ENCODE peak calls at places on chromosomes 11 and 22, in four cellular contexts. One of them, this sample, is unnamed.
A peak's percentile ranks its signal among the peaks of the same experiment; 100 is the strongest.

GRCh38 chr11:28092786-28093185 is 15.2 kb downstream of the KIF18A start:
- DNase-seq in kidney epithelial cell: no peak
- DNase-seq in neural progenitor cell: no peak
- DNase-seq in CD8-positive, alpha-beta T cell: no peak
- DNase-seq in this sample: no peak

GRCh38 chr22:50530857-50531545 is 1.2 kb upstream of the TYMP start:
- DNase-seq in neural progenitor cell: peak; percentile 80
- DNase-seq in CD8-positive, alpha-beta T cell: peak; percentile 77
- DNase-seq in kidney epithelial cell: no peak
- DNase-seq in this sample: peak; percentile 84

GRCh38 chr11:112961751-112962747 is 829 bp downstream of the NCAM1 start:
- DNase-seq in neural progenitor cell: peak; percentile 69
- DNase-seq in CD8-positive, alpha-beta T cell: no peak
- DNase-seq in kidney epithelial cell: no peak
- DNase-seq in this sample: peak; percentile 36

GRCh38 chr11:78290293-78291176 is 101.8 kb downstream of the USP35 start:
- DNase-seq in CD8-positive, alpha-beta T cell: no peak
- DNase-seq in neural progenitor cell: no peak
- DNase-seq in kidney epithelial cell: peak; percentile 57
- DNase-seq in this sample: no peak

GRCh38 chr11:57778318-57779037 is 16.9 kb downstream of the CTNND1 start:
- DNase-seq in CD8-positive, alpha-beta T cell: no peak
- DNase-seq in kidney epithelial cell: peak; percentile 95
- DNase-seq in neural progenitor cell: peak; percentile 87
- DNase-seq in this sample: no peak

GRCh38 chr11:122750047-122750446 is 88.3 kb upstream of the CRTAM start:
- DNase-seq in CD8-positive, alpha-beta T cell: no peak
- DNase-seq in kidney epithelial cell: no peak
- DNase-seq in neural progenitor cell: no peak
- DNase-seq in this sample: no peak

GRCh38 chr11:83816572-83817187 is 530.5 kb upstream of the CCDC90B start:
- DNase-seq in neural progenitor cell: peak; percentile 35
- DNase-seq in CD8-positive, alpha-beta T cell: no peak
- DNase-seq in kidney epithelial cell: no peak
- DNase-seq in this sample: peak; percentile 14

GRCh38 chr11:94525933-94526332 is 13.7 kb downstream of the C11orf97 start:
- DNase-seq in kidney epithelial cell: peak; percentile 56
- DNase-seq in neural progenitor cell: peak; percentile 57
- DNase-seq in CD8-positive, alpha-beta T cell: no peak
- DNase-seq in this sample: no peak

GRCh38 chr11:63535734-63536133 is 874 bp upstream of the PLAAT4 start:
- DNase-seq in CD8-positive, alpha-beta T cell: peak; percentile 63
- DNase-seq in neural progenitor cell: no peak
- DNase-seq in kidney epithelial cell: no peak
- DNase-seq in this sample: no peak

GRCh38 chr11:113831314-113831713 is 44.1 kb downstream of the USP28 start:
- DNase-seq in neural progenitor cell: no peak
- DNase-seq in kidney epithelial cell: no peak
- DNase-seq in CD8-positive, alpha-beta T cell: no peak
- DNase-seq in this sample: peak; percentile 41

GRCh38 chr11:126992804-126993111 is 7.8 kb downstream of the KIRREL3 start:
- DNase-seq in CD8-positive, alpha-beta T cell: no peak
- DNase-seq in neural progenitor cell: no peak
- DNase-seq in kidney epithelial cell: peak; percentile 77
- DNase-seq in this sample: no peak

GRCh38 chr22:44207981-44208317 is 27.2 kb downstream of the PARVG start:
- DNase-seq in kidney epithelial cell: no peak
- DNase-seq in neural progenitor cell: no peak
- DNase-seq in CD8-positive, alpha-beta T cell: no peak
- DNase-seq in this sample: no peak

GRCh38 chr11:133940034-133940433 is 16.7 kb downstream of the IGSF9B start:
- DNase-seq in neural progenitor cell: no peak
- DNase-seq in CD8-positive, alpha-beta T cell: no peak
- DNase-seq in kidney epithelial cell: no peak
- DNase-seq in this sample: no peak

GRCh38 chr11:104003491-104003890 is 32.9 kb upstream of the DDI1 start:
- DNase-seq in CD8-positive, alpha-beta T cell: no peak
- DNase-seq in neural progenitor cell: no peak
- DNase-seq in kidney epithelial cell: no peak
- DNase-seq in this sample: no peak

GRCh38 chr11:20033806-20034205 is 126.5 kb downstream of the DBX1 start:
- DNase-seq in neural progenitor cell: no peak
- DNase-seq in CD8-positive, alpha-beta T cell: no peak
- DNase-seq in kidney epithelial cell: no peak
- DNase-seq in this sample: no peak

GRCh38 chr22:30313527-30314385 is 13.0 kb downstream of the TBC1D10A start:
- DNase-seq in CD8-positive, alpha-beta T cell: no peak
- DNase-seq in kidney epithelial cell: no peak
- DNase-seq in neural progenitor cell: no peak
- DNase-seq in this sample: no peak

GRCh38 chr11:2789791-2790580 is 90.2 kb upstream of the KCNQ1OT1 start:
- DNase-seq in CD8-positive, alpha-beta T cell: peak; percentile 37
- DNase-seq in kidney epithelial cell: no peak
- DNase-seq in neural progenitor cell: no peak
- DNase-seq in this sample: no peak

GRCh38 chr22:42194104-42194851 is 63.7 kb upstream of the CYP2D6 start:
- DNase-seq in neural progenitor cell: no peak
- DNase-seq in CD8-positive, alpha-beta T cell: no peak
- DNase-seq in kidney epithelial cell: no peak
- DNase-seq in this sample: no peak

GRCh38 chr11:106679633-106680032 is 338.6 kb downstream of the GUCY1A2 start:
- DNase-seq in neural progenitor cell: no peak
- DNase-seq in CD8-positive, alpha-beta T cell: no peak
- DNase-seq in kidney epithelial cell: no peak
- DNase-seq in this sample: no peak

GRCh38 chr11:112453601-112454577 is 193.2 kb upstream of the PLET1 start:
- DNase-seq in kidney epithelial cell: no peak
- DNase-seq in CD8-positive, alpha-beta T cell: no peak
- DNase-seq in neural progenitor cell: peak; percentile 37
- DNase-seq in this sample: peak; percentile 42

GRCh38 chr11:104106136-104106754 is 57.7 kb downstream of the PDGFD start:
- DNase-seq in kidney epithelial cell: no peak
- DNase-seq in neural progenitor cell: no peak
- DNase-seq in CD8-positive, alpha-beta T cell: no peak
- DNase-seq in this sample: no peak

GRCh38 chr11:24234822-24235508 is 261.9 kb upstream of the LUZP2 start:
- DNase-seq in kidney epithelial cell: no peak
- DNase-seq in neural progenitor cell: peak; percentile 53
- DNase-seq in CD8-positive, alpha-beta T cell: no peak
- DNase-seq in this sample: no peak

GRCh38 chr11:64244107-64244506 is 2.6 kb downstream of the PPP1R14B start:
- DNase-seq in neural progenitor cell: no peak
- DNase-seq in kidney epithelial cell: no peak
- DNase-seq in CD8-positive, alpha-beta T cell: no peak
- DNase-seq in this sample: no peak

GRCh38 chr11:16669799-16670415 is 68.5 kb upstream of the C11orf58 start:
- DNase-seq in kidney epithelial cell: peak; percentile 85
- DNase-seq in CD8-positive, alpha-beta T cell: no peak
- DNase-seq in neural progenitor cell: no peak
- DNase-seq in this sample: no peak

GRCh38 chr11:97895572-97895971 is 1125.2 kb upstream of the CNTN5 start:
- DNase-seq in CD8-positive, alpha-beta T cell: no peak
- DNase-seq in kidney epithelial cell: no peak
- DNase-seq in neural progenitor cell: no peak
- DNase-seq in this sample: no peak

GRCh38 chr11:119484741-119485605 is 62.0 kb upstream of the THY1 start:
- DNase-seq in neural progenitor cell: peak; percentile 51
- DNase-seq in CD8-positive, alpha-beta T cell: no peak
- DNase-seq in kidney epithelial cell: no peak
- DNase-seq in this sample: no peak

GRCh38 chr11:129853508-129854228 is 38.0 kb downstream of the TMEM45B start:
- DNase-seq in CD8-positive, alpha-beta T cell: peak; percentile 88
- DNase-seq in neural progenitor cell: no peak
- DNase-seq in kidney epithelial cell: no peak
- DNase-seq in this sample: no peak

GRCh38 chr11:57649826-57650738 is at the start of gene YPEL4:
- DNase-seq in CD8-positive, alpha-beta T cell: peak; percentile 80
- DNase-seq in neural progenitor cell: peak; percentile 69
- DNase-seq in kidney epithelial cell: no peak
- DNase-seq in this sample: peak; percentile 61

GRCh38 chr11:80297808-80298460 is 857.1 kb upstream of the TENM4 start:
- DNase-seq in kidney epithelial cell: peak; percentile 70
- DNase-seq in neural progenitor cell: no peak
- DNase-seq in CD8-positive, alpha-beta T cell: no peak
- DNase-seq in this sample: no peak

GRCh38 chr11:64372802-64373597 is 14.0 kb downstream of the RPS6KA4 start:
- DNase-seq in neural progenitor cell: no peak
- DNase-seq in CD8-positive, alpha-beta T cell: no peak
- DNase-seq in kidney epithelial cell: no peak
- DNase-seq in this sample: no peak

GRCh38 chr22:33923660-33924246 is 3.5 kb upstream of the LARGE1 start:
- DNase-seq in CD8-positive, alpha-beta T cell: no peak
- DNase-seq in kidney epithelial cell: no peak
- DNase-seq in neural progenitor cell: peak; percentile 94
- DNase-seq in this sample: peak; percentile 69

GRCh38 chr11:46315033-46315738 is 32.1 kb upstream of the DGKZ start:
- DNase-seq in neural progenitor cell: peak; percentile 86
- DNase-seq in kidney epithelial cell: no peak
- DNase-seq in CD8-positive, alpha-beta T cell: peak; percentile 83
- DNase-seq in this sample: peak; percentile 85

GRCh38 chr11:64339754-64340408 is at the start of gene CCDC88B:
- DNase-seq in kidney epithelial cell: no peak
- DNase-seq in neural progenitor cell: no peak
- DNase-seq in CD8-positive, alpha-beta T cell: peak; percentile 93
- DNase-seq in this sample: peak; percentile 92

GRCh38 chr11:12150831-12151382 is 40.5 kb downstream of the MICAL2 start:
- DNase-seq in neural progenitor cell: no peak
- DNase-seq in kidney epithelial cell: no peak
- DNase-seq in CD8-positive, alpha-beta T cell: no peak
- DNase-seq in this sample: no peak

GRCh38 chr11:73149105-73149504 is 7.0 kb upstream of the FCHSD2 start:
- DNase-seq in CD8-positive, alpha-beta T cell: peak; percentile 19
- DNase-seq in neural progenitor cell: no peak
- DNase-seq in kidney epithelial cell: no peak
- DNase-seq in this sample: no peak

GRCh38 chr11:119474682-119475596 is 52.0 kb upstream of the THY1 start:
- DNase-seq in CD8-positive, alpha-beta T cell: peak; percentile 61
- DNase-seq in neural progenitor cell: peak; percentile 86
- DNase-seq in kidney epithelial cell: peak; percentile 29
- DNase-seq in this sample: peak; percentile 77

GRCh38 chr22:35314161-35314942 is 14.7 kb downstream of the TOM1 start:
- DNase-seq in kidney epithelial cell: no peak
- DNase-seq in neural progenitor cell: no peak
- DNase-seq in CD8-positive, alpha-beta T cell: no peak
- DNase-seq in this sample: no peak

GRCh38 chr22:28034145-28034759 is 115.2 kb upstream of the PITPNB start:
- DNase-seq in neural progenitor cell: no peak
- DNase-seq in CD8-positive, alpha-beta T cell: no peak
- DNase-seq in kidney epithelial cell: no peak
- DNase-seq in this sample: no peak

This sample was measured in GM20000.